ENCODE peak calls at places on chromosomes 13 and 19, in five cellular contexts. M, G, S, O and W are unnamed samples.

GRCh38 chr13:31056650-31057275 is 104.9 kb downstream of the HSPH1 start:
- DNase-seq in M (no peak), G (no peak), S (no peak), O (no peak), W (peak; percentile 42)

GRCh38 chr13:41229356-41229755 is 34.0 kb downstream of the MTRF1 start:
- DNase-seq in M (no peak), G (no peak), S (no peak), O (no peak), W (no peak)

GRCh38 chr13:71864981-71865857 is 1.8 kb downstream of the DACH1 start:
- DNase-seq in M (peak; percentile 41), G (no peak), S (peak; percentile 59), O (peak; percentile 22), W (peak; percentile 32)

GRCh38 chr13:35978607-35979316 is 152.4 kb downstream of the DCLK1 start:
- DNase-seq in M (no peak), G (no peak), S (peak; percentile 60), O (peak; percentile 66), W (peak; percentile 41)

GRCh38 chr13:51620165-51620983 is 36.1 kb downstream of the WDFY2 start:
- DNase-seq in M (no peak), G (no peak), S (no peak), O (no peak), W (no peak)

GRCh38 chr19:46391296-46392251 is 21.8 kb downstream of the CCDC8 start:
- DNase-seq in M (no peak), G (no peak), S (no peak), O (no peak), W (no peak)

GRCh38 chr13:39417643-39418042 is 185.3 kb downstream of the LHFPL6 start:
- DNase-seq in M (peak; percentile 49), G (no peak), S (no peak), O (no peak), W (peak; percentile 54)

GRCh38 chr19:54233941-54234340 is 8.6 kb downstream of the LILRA6 start:
- DNase-seq in M (no peak), G (no peak), S (peak; percentile 18), O (no peak), W (no peak)

GRCh38 chr19:11570039-11570462 is 7.4 kb downstream of the ACP5 start:
- DNase-seq in M (no peak), G (no peak), S (no peak), O (no peak), W (no peak)

GRCh38 chr13:64793592-64793991 is 2436.5 kb downstream of the PCDH9 start:
- DNase-seq in M (no peak), G (no peak), S (no peak), O (no peak), W (no peak)

GRCh38 chr13:45482571-45483173 is 17.9 kb downstream of the COG3 start:
- DNase-seq in M (no peak), G (no peak), S (no peak), O (no peak), W (peak; percentile 29)

GRCh38 chr13:29845440-29846056 is 4.9 kb downstream of the UBL3 start:
- DNase-seq in M (no peak), G (no peak), S (no peak), O (no peak), W (peak; percentile 37)

GRCh38 chr13:113592571-113592970 is 8.0 kb downstream of the TFDP1 start:
- DNase-seq in M (peak; percentile 19), G (no peak), S (peak; percentile 45), O (peak; percentile 2), W (no peak)

GRCh38 chr19:6457958-6458694 is 1.5 kb downstream of the SLC25A23 start:
- DNase-seq in M (no peak), G (no peak), S (peak; percentile 53), O (no peak), W (no peak)

GRCh38 chr13:80276371-80277289 is 64.3 kb downstream of the SPRY2 start:
- DNase-seq in M (no peak), G (no peak), S (peak; percentile 60), O (no peak), W (no peak)

GRCh38 chr19:11736696-11737095 is 2.0 kb downstream of the ZNF823 start:
- DNase-seq in M (no peak), G (no peak), S (peak; percentile 57), O (no peak), W (peak; percentile 67)

GRCh38 chr13:24207841-24208240 is 47.3 kb downstream of the SPATA13 start:
- DNase-seq in M (no peak), G (no peak), S (no peak), O (no peak), W (no peak)

GRCh38 chr19:54216869-54217268 is 5.9 kb downstream of the LILRB3 start:
- DNase-seq in M (no peak), G (no peak), S (no peak), O (no peak), W (no peak)

GRCh38 chr19:54470991-54471782 is 1.9 kb downstream of the CDC42EP5 start:
- DNase-seq in M (peak; percentile 45), G (no peak), S (no peak), O (no peak), W (no peak)

GRCh38 chr13:83085186-83085900 is 796.9 kb downstream of the SLITRK1 start:
- DNase-seq in M (no peak), G (no peak), S (no peak), O (no peak), W (peak; percentile 62)

GRCh38 chr19:8307965-8308866 is at the start of gene CD320:
- DNase-seq in M (peak; percentile 87), G (no peak), S (peak; percentile 93), O (peak; percentile 95), W (peak; percentile 96)

GRCh38 chr13:51444922-51445321 is 7.9 kb downstream of the INTS6 start:
- DNase-seq in M (no peak), G (no peak), S (no peak), O (no peak), W (peak; percentile 20)

GRCh38 chr13:100646030-100646673 is 28.4 kb downstream of the TMTC4 start:
- DNase-seq in M (no peak), G (no peak), S (no peak), O (peak; percentile 46), W (peak; percentile 63)

GRCh38 chr13:98821372-98822237 is 69.1 kb upstream of the SLC15A1 start:
- DNase-seq in M (no peak), G (no peak), S (peak; percentile 66), O (no peak), W (peak; percentile 78)

GRCh38 chr13:78022164-78022877 is 103.7 kb upstream of the EDNRB start:
- DNase-seq in M (no peak), G (no peak), S (peak; percentile 70), O (peak; percentile 18), W (no peak)

GRCh38 chr19:57103573-57104277 is 16.1 kb upstream of the USP29 start:
- DNase-seq in M (peak; percentile 31), G (no peak), S (peak; percentile 90), O (peak; percentile 81), W (peak; percentile 42)

DNA sequence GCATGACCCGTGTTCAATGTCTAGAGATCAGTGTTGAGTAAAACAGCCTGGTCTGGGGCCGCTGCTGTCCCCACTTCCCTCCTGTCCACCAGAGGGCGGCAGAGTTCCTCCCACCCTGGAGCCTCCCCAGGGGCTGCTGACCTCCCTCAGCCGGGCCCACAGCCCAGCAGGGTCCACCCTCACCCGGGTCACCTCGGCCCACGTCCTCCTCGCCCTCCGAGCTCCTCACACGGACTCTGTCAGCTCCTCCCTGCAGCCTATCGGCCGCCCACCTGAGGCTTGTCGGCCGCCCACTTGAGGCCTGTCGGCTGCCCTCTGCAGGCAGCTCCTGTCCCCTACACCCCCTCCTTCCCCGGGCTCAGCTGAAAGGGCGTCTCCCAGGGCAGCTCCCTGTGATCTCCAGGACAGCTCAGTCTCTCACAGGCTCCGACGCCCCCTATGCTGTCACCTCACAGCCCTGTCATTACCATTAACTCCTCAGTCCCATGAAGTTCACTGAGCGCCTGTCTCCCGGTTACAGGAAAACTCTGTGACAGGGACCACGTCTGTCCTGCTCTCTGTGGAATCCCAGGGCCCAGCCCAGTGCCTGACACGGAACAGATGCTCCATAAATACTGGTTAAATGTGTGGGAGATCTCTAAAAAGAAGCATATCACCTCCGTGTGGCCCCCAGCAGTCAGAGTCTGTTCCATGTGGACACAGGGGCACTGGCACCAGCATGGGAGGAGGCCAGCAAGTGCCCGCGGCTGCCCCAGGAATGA is 1.5 kb upstream of the CEACAM5 start:
- DNase-seq in M (peak; percentile 90), G (no peak), S (peak; percentile 53), O (peak; percentile 48), W (peak; percentile 32)
- TF ChIP-seq CTCF in M (peak; percentile 57), G (peak; percentile 89), S (peak; percentile 81), O (peak; percentile 43), W (peak; percentile 62)

GRCh38 chr19:48530770-48531169 is 19.1 kb upstream of the LMTK3 start:
- DNase-seq in M (no peak), G (no peak), S (no peak), O (no peak), W (no peak)
- TF ChIP-seq CTCF in M (no peak), G (no peak), S (no peak), O (no peak), W (no peak)

GRCh38 chr13:84896128-84896527 is 903.1 kb downstream of the SLITRK6 start:
- DNase-seq in M (no peak), G (no peak), S (no peak), O (peak; percentile 25), W (peak; percentile 24)
- TF ChIP-seq CTCF in M (peak; percentile 79), G (peak; percentile 64), S (peak; percentile 63), O (peak; percentile 56), W (peak; percentile 50)

GRCh38 chr13:97809576-97809975 is 143.9 kb upstream of the IPO5 start:
- DNase-seq in M (no peak), G (no peak), S (no peak), O (no peak), W (no peak)

GRCh38 chr13:97810152-97810551 is 143.3 kb upstream of the IPO5 start:
- DNase-seq in M (no peak), G (no peak), S (no peak), O (no peak), W (peak; percentile 50)
- TF ChIP-seq CTCF in M (peak; percentile 55), G (peak; percentile 35), S (peak; percentile 31), O (peak; percentile 10), W (peak; percentile 53)

DNA sequence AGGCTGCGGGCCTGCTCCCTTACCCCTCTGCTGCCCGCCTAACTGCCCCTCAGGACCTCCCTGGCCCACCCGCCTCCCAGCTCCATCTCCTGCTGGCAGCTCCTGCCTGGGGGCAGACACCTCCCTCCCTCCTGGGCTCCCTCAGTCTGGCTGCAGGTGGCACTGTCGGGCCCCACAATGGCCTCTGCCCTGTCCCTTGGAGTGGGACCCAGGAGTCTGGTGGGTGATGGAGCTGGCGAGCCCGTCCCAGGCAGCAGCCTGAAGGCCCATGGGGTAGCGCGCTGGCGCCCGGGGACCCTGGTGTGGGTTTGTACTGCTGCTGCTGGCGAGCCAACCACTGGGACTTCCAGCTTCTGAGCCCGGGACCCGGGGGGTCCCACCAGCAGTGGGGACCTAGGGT is 83.6 kb downstream of the KDM4B start:
- DNase-seq in M (peak; percentile 55), G (no peak), S (peak; percentile 80), O (no peak), W (no peak)
- TF ChIP-seq CTCF in M (peak; percentile 55), G (no peak), S (no peak), O (peak; percentile 10), W (no peak)